ENCODE peak calls at places on chromosomes 5 and 9, in six cellular contexts. K, D, E, V, T and Z are unnamed samples.
A peak's percentile ranks its signal among the peaks of the same experiment; 100 is the strongest.

GRCh38 chr5:154278172-154278571 is 87.6 kb downstream of the GALNT10 start:
- DNase-seq in K (no peak), D (no peak), E (no peak), V (no peak), T (no peak), Z (no peak)

GRCh38 chr9:33418090-33418489 is 15.7 kb upstream of the AQP7 start:
- DNase-seq in K (no peak), D (no peak), E (no peak), V (no peak), T (no peak), Z (no peak)

GRCh38 chr9:26863074-26863473 is 29.5 kb downstream of the CAAP1 start:
- DNase-seq in K (peak; percentile 21), D (peak; percentile 5), E (no peak), V (no peak), T (no peak), Z (no peak)

GRCh38 chr9:131813116-131813515 is 73.2 kb upstream of the RAPGEF1 start:
- DNase-seq in K (no peak), D (no peak), E (no peak), V (no peak), T (no peak), Z (no peak)

GRCh38 chr5:142175039-142175438 is 66.5 kb downstream of the NDFIP1 start:
- DNase-seq in K (no peak), D (no peak), E (no peak), V (no peak), T (no peak), Z (no peak)

GRCh38 chr5:142512680-142513042 is 173.2 kb downstream of the FGF1 start:
- DNase-seq in K (peak; percentile 31), D (peak; percentile 34), E (no peak), V (no peak), T (no peak), Z (no peak)

GRCh38 chr9:109107402-109108240 is 12.1 kb downstream of the TMEM245 start:
- DNase-seq in K (peak; percentile 71), D (peak; percentile 33), E (no peak), V (peak; percentile 61), T (no peak), Z (peak; percentile 82)

GRCh38 chr5:134053840-134054338 is 49.1 kb upstream of the VDAC1 start:
- DNase-seq in K (no peak), D (no peak), E (peak; percentile 59), V (no peak), T (no peak), Z (no peak)

GRCh38 chr5:10684303-10685086 is 76.5 kb downstream of the DAP start:
- DNase-seq in K (no peak), D (no peak), E (no peak), V (peak; percentile 40), T (no peak), Z (no peak)

GRCh38 chr9:107848598-107848997 is 359.0 kb upstream of the KLF4 start:
- DNase-seq in K (no peak), D (no peak), E (peak; percentile 45), V (no peak), T (no peak), Z (no peak)

GRCh38 chr9:105901514-105902109 is 207.3 kb downstream of the TMEM38B start:
- DNase-seq in K (peak; percentile 52), D (peak; percentile 25), E (peak; percentile 52), V (peak; percentile 66), T (no peak), Z (peak; percentile 10)

GRCh38 chr5:93579561-93580386 is 1.2 kb downstream of the NR2F1-AS1 start:
- DNase-seq in K (peak; percentile 28), D (no peak), E (peak; percentile 82), V (no peak), T (no peak), Z (peak; percentile 65)

GRCh38 chr5:181028032-181028819 is 11.8 kb upstream of the BTNL9 start:
- DNase-seq in K (peak; percentile 86), D (no peak), E (no peak), V (peak; percentile 80), T (no peak), Z (no peak)

GRCh38 chr5:148011407-148012124 is 52.2 kb upstream of the SPINK5 start:
- DNase-seq in K (no peak), D (no peak), E (peak; percentile 67), V (no peak), T (no peak), Z (peak; percentile 17)

GRCh38 chr9:32502459-32502858 is 23.5 kb downstream of the RIGI start:
- DNase-seq in K (peak; percentile 53), D (no peak), E (no peak), V (no peak), T (no peak), Z (peak; percentile 85)

GRCh38 chr5:180821538-180821937 is 18.9 kb upstream of the MGAT1 start:
- DNase-seq in K (no peak), D (no peak), E (no peak), V (no peak), T (no peak), Z (no peak)

GRCh38 chr5:164296603-164297080 is 791.2 kb downstream of the MAT2B start:
- DNase-seq in K (no peak), D (no peak), E (no peak), V (no peak), T (no peak), Z (peak; percentile 14)

GRCh38 chr5:59428391-59428790 is 465.1 kb downstream of the PDE4D start:
- DNase-seq in K (no peak), D (no peak), E (no peak), V (no peak), T (no peak), Z (no peak)

GRCh38 chr9:134641989-134642384 is 384 bp downstream of the COL5A1 start:
- DNase-seq in K (no peak), D (no peak), E (no peak), V (no peak), T (no peak), Z (no peak)

GRCh38 chr5:61625682-61626620 is 293.9 kb downstream of the ZSWIM6 start:
- DNase-seq in K (peak; percentile 66), D (no peak), E (peak; percentile 50), V (peak; percentile 15), T (no peak), Z (peak; percentile 51)

GRCh38 chr5:79962580-79963222 is 28.4 kb downstream of the MTX3 start:
- DNase-seq in K (no peak), D (no peak), E (no peak), V (no peak), T (no peak), Z (no peak)

DNA sequence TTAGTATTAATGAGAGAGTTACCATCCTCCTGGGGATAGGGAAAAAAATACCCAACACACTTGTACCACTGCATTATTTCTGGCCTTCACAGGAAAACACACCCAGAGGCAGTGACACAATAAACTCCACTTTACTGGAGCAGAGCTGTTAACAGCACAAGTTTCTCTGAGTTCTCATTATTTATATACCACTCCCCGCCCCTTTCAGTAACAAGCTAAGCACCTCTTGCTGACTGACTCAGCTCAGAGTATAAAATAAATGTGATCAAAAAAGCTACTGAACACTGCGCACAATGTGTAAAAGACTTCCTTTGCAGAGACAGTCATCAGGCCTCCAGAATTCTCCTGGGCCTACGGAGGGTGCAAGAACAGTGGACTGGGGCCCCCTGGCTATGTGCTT is 21.6 kb downstream of the KLF9 start:
- DNase-seq in K (no peak), D (no peak), E (no peak), V (no peak), T (no peak), Z (no peak)
- TF ChIP-seq MYC in K (no peak), D (no peak), E (no peak), V (no peak), T (no peak), Z (no peak)

DNA sequence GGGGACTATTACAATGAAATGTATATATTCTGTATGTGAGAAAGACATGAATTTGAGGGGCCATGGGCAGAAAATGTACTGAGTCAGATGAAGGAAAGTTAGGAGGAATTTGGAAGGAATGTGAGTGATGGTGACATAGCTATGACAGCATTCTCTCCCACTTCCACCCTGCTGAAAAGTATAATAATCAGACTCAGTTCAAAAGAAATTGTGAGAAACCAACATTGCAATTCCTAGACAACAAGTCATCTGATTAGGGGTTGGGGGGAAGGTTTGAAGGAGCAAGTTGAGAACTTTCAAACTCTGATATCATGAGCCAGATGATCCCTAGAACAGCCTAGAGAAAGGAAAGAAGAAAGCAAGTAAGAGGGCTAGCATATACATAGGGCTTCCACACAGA is 370.6 kb downstream of the DMRTA1 start:
- DNase-seq in K (no peak), D (no peak), E (no peak), V (no peak), T (no peak), Z (no peak)
- TF ChIP-seq MYC in K (no peak), D (no peak), E (no peak), V (no peak), T (no peak), Z (no peak)

DNA sequence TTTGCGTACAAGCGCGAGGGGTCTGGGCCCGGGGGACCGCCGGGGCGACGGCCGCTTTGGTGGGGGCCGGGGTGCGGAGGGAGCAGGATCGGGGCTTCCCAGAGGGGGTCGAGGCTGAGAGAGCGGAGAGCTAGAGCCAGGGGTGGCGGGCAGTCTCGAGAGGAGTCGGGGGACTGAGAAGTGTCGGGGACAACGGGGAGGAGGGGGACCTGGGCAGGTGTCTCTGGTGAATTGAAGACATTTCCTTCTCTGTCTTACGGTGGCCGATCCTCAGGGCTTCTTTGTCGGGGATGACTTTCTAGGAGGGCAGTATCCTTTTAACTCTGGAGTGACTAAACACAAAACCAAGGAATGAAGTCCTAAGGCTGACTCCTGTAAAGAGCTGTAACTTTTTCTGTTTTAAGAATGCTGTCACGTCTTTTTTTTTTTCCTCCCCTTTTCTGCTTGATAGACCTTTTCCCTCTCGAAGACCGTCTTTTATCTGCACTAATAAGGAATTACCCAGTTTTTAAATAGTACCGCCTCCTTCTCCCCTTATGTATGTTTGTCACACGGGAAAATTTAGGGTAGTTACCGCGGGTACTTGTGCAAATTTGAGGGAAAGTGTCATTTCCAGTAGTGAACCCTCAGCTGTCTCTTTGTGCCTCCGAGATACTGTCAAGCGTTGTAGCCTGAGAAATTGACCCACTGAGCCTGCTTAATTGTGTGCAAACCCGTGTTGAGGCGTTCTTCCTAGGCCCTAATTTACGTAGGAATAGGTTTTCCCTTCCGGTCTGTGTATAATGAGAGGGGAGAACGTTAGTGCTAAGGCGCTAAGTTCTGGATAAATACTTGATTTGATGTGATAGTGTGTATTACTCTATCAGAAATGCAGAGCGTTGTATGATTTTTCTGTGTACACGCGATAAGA is 888 bp downstream of the DENND4C start:
- DNase-seq in K (peak; percentile 20), D (no peak), E (peak; percentile 58), V (no peak), T (no peak), Z (peak; percentile 56)
- TF ChIP-seq MYC in K (no peak), D (no peak), E (no peak), V (no peak), T (no peak), Z (no peak)

DNA sequence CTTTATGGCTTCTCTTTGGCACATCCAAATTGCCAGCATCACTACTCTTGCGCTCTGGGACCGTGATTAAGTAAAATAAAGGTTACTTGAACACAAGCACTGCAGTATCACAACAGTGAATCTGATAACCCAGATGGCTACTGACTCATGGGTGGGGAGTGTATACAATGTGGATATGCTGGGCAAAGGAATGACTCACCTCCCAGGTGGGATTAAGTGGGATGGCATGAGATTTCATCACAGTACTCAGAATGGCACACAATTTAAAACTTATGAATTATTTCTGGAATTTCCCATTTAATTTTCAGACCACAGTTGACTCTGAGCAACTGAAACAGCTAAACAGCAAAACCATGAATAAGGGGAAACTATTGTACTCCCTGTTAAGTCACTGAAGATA is 4.3 kb downstream of the GFM2 start:
- DNase-seq in K (peak; percentile 61), D (peak; percentile 22), E (peak; percentile 2), V (no peak), T (no peak), Z (peak; percentile 33)
- TF ChIP-seq MYC in K (no peak), D (no peak), E (no peak), V (no peak), T (no peak), Z (no peak)